ENCODE peak calls at places on chromosomes 3 and 15, in eight cellular contexts. One of them, this sample, is unnamed.

GRCh38 chr15:42094512-42094963 is at the start of gene PLA2G4D:
- DNase-seq in GM23248: no peak
- DNase-seq in fibroblast of lung: no peak
- DNase-seq in pancreas: no peak
- DNase-seq in mammary epithelial cell: peak
- DNase-seq in A549: no peak
- DNase-seq in cardiac fibroblast: no peak
- DNase-seq in endodermal cell: no peak
- DNase-seq in this sample: no peak

GRCh38 chr3:112293368-112294321 is at the start of gene SLC9C1:
- DNase-seq in A549: peak
- DNase-seq in pancreas: no peak
- DNase-seq in mammary epithelial cell: peak
- DNase-seq in fibroblast of lung: peak
- DNase-seq in GM23248: peak
- DNase-seq in cardiac fibroblast: peak
- DNase-seq in endodermal cell: peak
- DNase-seq in this sample: peak

GRCh38 chr3:31407665-31408064 is 125.1 kb upstream of the STT3B start:
- DNase-seq in fibroblast of lung: peak
- DNase-seq in cardiac fibroblast: peak
- DNase-seq in pancreas: no peak
- DNase-seq in endodermal cell: no peak
- DNase-seq in GM23248: peak
- DNase-seq in A549: no peak
- DNase-seq in mammary epithelial cell: no peak
- DNase-seq in this sample: no peak

GRCh38 chr15:83697716-83698115 is 43.8 kb downstream of the ADAMTSL3 start:
- DNase-seq in cardiac fibroblast: no peak
- DNase-seq in GM23248: no peak
- DNase-seq in pancreas: no peak
- DNase-seq in A549: no peak
- DNase-seq in fibroblast of lung: no peak
- DNase-seq in mammary epithelial cell: peak
- DNase-seq in endodermal cell: no peak
- DNase-seq in this sample: no peak

GRCh38 chr3:147393261-147393964 is 12.9 kb downstream of the ZIC4 start:
- DNase-seq in GM23248: peak
- DNase-seq in A549: no peak
- DNase-seq in mammary epithelial cell: no peak
- DNase-seq in cardiac fibroblast: no peak
- DNase-seq in endodermal cell: peak
- DNase-seq in fibroblast of lung: no peak
- DNase-seq in pancreas: peak
- DNase-seq in this sample: no peak

GRCh38 chr3:108472011-108472591 is 38.3 kb downstream of the MYH15 start:
- DNase-seq in endodermal cell: no peak
- DNase-seq in GM23248: peak
- DNase-seq in pancreas: no peak
- DNase-seq in cardiac fibroblast: peak
- DNase-seq in mammary epithelial cell: peak
- DNase-seq in A549: peak
- DNase-seq in fibroblast of lung: peak
- DNase-seq in this sample: peak

GRCh38 chr15:40567111-40567510 is 2.0 kb upstream of the RPUSD2 start:
- DNase-seq in GM23248: no peak
- DNase-seq in fibroblast of lung: no peak
- DNase-seq in endodermal cell: peak
- DNase-seq in A549: no peak
- DNase-seq in pancreas: no peak
- DNase-seq in cardiac fibroblast: peak
- DNase-seq in mammary epithelial cell: peak
- DNase-seq in this sample: no peak

GRCh38 chr15:55861115-55861514 is 118.2 kb upstream of the PRTG start:
- DNase-seq in fibroblast of lung: no peak
- DNase-seq in A549: no peak
- DNase-seq in cardiac fibroblast: no peak
- DNase-seq in GM23248: no peak
- DNase-seq in mammary epithelial cell: no peak
- DNase-seq in pancreas: no peak
- DNase-seq in endodermal cell: no peak
- DNase-seq in this sample: no peak

GRCh38 chr15:48112242-48112641 is 8.5 kb upstream of the SLC24A5 start:
- DNase-seq in mammary epithelial cell: peak
- DNase-seq in GM23248: peak
- DNase-seq in A549: no peak
- DNase-seq in endodermal cell: peak
- DNase-seq in cardiac fibroblast: peak
- DNase-seq in pancreas: no peak
- DNase-seq in fibroblast of lung: peak
- DNase-seq in this sample: no peak

GRCh38 chr15:77552066-77552465 is 80.6 kb downstream of the LINGO1 start:
- DNase-seq in cardiac fibroblast: no peak
- DNase-seq in fibroblast of lung: no peak
- DNase-seq in mammary epithelial cell: no peak
- DNase-seq in A549: no peak
- DNase-seq in endodermal cell: no peak
- DNase-seq in GM23248: no peak
- DNase-seq in pancreas: peak
- DNase-seq in this sample: no peak

DNA sequence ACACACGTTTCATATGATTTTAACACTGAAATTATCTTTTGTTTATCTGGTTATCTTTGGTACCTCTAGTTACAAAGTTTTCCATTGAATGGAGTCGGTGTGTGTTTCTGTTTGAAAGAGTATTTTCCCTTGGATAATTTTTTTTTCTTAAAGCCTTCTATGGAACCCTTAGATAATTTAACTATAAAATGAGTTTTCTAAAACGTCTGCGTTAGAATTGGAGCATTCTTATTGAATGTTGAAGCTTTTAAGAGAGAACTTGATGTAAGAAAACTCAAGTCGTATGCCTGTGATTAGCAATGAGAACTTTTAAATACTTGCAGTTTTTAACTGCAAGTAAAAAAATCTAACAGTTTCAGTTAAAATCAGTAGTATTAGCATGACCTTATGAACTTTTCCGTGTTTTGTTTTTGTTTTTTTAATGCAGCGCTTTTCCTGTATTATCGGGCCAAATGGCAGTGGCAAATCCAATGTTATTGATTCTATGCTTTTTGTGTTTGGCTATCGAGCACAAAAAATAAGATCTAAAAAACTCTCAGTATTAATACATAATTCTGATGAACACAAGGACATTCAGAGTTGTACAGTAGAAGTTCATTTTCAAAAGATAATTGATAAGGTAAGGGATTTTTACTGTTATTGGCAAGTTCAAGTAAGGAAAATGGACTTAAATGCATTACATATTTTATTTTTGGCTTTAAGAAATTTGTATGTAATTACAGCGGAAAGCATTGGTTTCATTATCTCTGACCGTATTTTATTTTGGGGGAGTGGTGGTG is 3.0 kb downstream of the SMC4 start:
- DNase-seq in fibroblast of lung: peak
- DNase-seq in GM23248: peak
- DNase-seq in mammary epithelial cell: no peak
- DNase-seq in endodermal cell: no peak
- DNase-seq in cardiac fibroblast: peak
- DNase-seq in A549: no peak
- DNase-seq in pancreas: no peak
- DNase-seq in this sample: no peak
- H3K4me3 ChIP-seq in fibroblast of lung: peak
- H3K4me3 ChIP-seq in GM23248: peak
- H3K4me3 ChIP-seq in mammary epithelial cell: peak
- H3K4me3 ChIP-seq in endodermal cell: peak
- H3K4me3 ChIP-seq in cardiac fibroblast: peak
- H3K4me3 ChIP-seq in A549: peak
- H3K4me3 ChIP-seq in pancreas: no peak
- H3K4me3 ChIP-seq in this sample: peak

DNA sequence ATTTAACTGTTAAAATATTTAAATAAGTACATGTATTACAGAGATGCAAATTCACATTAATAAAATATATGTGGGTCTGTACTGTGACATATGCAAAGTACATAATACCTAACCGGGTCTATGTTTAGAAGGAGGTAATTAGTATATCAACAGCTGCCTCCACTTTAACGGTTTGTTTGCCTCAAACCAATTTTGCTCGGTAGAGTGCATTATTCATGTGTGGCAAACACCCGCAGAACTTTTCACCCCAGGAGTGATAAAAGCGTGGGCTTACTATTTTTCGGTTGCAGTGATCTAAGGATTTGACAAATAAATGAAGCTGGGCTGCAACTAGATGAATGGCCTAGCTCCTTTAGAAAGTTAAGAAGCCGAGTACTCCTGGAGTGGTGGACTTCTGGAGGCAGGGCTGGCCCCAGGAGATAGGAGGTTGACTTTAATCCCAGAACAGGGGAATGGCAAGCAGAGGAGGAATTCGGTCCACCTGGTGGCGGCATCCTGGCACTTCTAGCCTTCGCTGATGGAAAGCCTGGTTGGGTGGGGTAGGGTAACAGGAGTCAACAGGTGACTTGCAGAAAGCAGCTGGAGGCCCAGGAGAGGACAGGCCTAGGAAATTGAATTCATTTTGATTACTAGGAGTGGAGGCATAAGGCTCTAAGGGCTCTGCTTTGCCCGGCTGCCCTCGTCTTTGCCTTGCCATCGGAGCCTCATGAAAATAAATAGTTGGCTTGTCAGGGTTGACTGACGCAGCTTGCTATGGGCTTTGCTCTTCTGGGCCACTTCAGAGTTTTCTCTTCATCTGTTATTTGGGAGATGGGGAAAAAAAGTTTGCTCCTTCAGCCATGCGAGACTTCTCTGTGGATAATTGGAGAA is 2.4 kb downstream of the SLCO3A1 start:
- DNase-seq in GM23248: peak
- DNase-seq in cardiac fibroblast: no peak
- DNase-seq in A549: peak
- DNase-seq in mammary epithelial cell: peak
- DNase-seq in fibroblast of lung: no peak
- DNase-seq in endodermal cell: peak
- DNase-seq in pancreas: no peak
- DNase-seq in this sample: no peak
- H3K4me3 ChIP-seq in GM23248: no peak
- H3K4me3 ChIP-seq in cardiac fibroblast: no peak
- H3K4me3 ChIP-seq in A549: no peak
- H3K4me3 ChIP-seq in mammary epithelial cell: peak
- H3K4me3 ChIP-seq in fibroblast of lung: no peak
- H3K4me3 ChIP-seq in endodermal cell: no peak
- H3K4me3 ChIP-seq in pancreas: no peak
- H3K4me3 ChIP-seq in this sample: no peak

DNA sequence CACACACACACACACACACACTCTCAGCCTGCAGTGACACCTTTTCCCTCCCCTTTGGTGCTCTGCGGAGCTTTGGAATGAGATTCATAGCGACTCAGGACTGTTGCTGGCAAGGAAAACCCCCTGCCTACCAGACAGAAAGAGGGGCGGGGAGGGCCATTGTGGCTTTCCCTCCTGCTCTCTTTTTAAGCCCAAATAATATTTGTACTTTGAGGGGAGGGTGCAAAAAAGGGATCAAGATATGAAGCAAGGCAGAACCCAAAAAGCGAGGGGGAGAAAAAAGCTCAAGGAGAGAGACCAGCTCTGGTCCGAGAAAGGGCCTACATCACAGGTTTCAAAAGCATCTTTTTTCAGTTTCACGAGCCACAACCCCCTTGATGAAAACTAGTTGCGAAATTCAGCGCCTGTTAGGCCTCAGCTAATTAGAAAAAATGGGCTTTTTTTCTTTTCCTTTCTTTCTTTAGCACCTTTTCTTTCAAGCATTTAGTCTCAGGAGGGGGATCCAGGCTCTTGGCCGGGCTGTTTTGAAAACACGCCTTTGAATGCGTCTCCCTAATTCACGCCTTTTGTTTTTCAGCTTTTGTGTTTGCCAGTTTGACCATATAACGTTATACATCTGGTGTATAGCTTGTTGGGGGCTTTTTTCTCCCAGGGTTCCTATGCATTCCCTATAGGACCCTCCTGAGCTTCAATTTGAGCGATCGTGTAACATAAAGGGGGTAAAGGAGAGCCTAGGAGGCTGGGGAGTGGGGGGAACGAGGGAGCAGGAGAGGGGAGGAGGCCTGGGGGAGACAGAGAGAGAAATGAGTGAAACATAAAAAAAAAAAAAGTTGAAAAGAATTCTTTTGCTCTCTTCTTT is 1043.4 kb upstream of the NR2F2 start:
- DNase-seq in A549: no peak
- DNase-seq in endodermal cell: peak
- DNase-seq in fibroblast of lung: peak
- DNase-seq in mammary epithelial cell: no peak
- DNase-seq in cardiac fibroblast: no peak
- DNase-seq in GM23248: no peak
- DNase-seq in pancreas: no peak
- DNase-seq in this sample: no peak
- H3K4me3 ChIP-seq in A549: no peak
- H3K4me3 ChIP-seq in endodermal cell: peak
- H3K4me3 ChIP-seq in fibroblast of lung: no peak
- H3K4me3 ChIP-seq in mammary epithelial cell: no peak
- H3K4me3 ChIP-seq in cardiac fibroblast: no peak
- H3K4me3 ChIP-seq in GM23248: no peak
- H3K4me3 ChIP-seq in pancreas: no peak
- H3K4me3 ChIP-seq in this sample: no peak

GRCh38 chr15:94671845-94672524 is 440.6 kb downstream of the MCTP2 start:
- DNase-seq in cardiac fibroblast: peak
- DNase-seq in A549: no peak
- DNase-seq in pancreas: no peak
- DNase-seq in mammary epithelial cell: no peak
- DNase-seq in GM23248: peak
- DNase-seq in endodermal cell: peak
- DNase-seq in fibroblast of lung: peak
- DNase-seq in this sample: no peak

GRCh38 chr15:94670436-94671034 is 439.2 kb downstream of the MCTP2 start:
- DNase-seq in fibroblast of lung: peak
- DNase-seq in cardiac fibroblast: peak
- DNase-seq in GM23248: peak
- DNase-seq in mammary epithelial cell: peak
- DNase-seq in endodermal cell: no peak
- DNase-seq in A549: peak
- DNase-seq in pancreas: no peak
- DNase-seq in this sample: peak

GRCh38 chr15:94677202-94677790 is 445.9 kb downstream of the MCTP2 start:
- DNase-seq in GM23248: no peak
- DNase-seq in A549: no peak
- DNase-seq in endodermal cell: no peak
- DNase-seq in pancreas: no peak
- DNase-seq in fibroblast of lung: peak
- DNase-seq in mammary epithelial cell: peak
- DNase-seq in cardiac fibroblast: no peak
- DNase-seq in this sample: no peak

GRCh38 chr15:94673801-94674200 is 442.4 kb downstream of the MCTP2 start:
- DNase-seq in cardiac fibroblast: no peak
- DNase-seq in endodermal cell: no peak
- DNase-seq in fibroblast of lung: peak
- DNase-seq in pancreas: no peak
- DNase-seq in A549: no peak
- DNase-seq in GM23248: peak
- DNase-seq in mammary epithelial cell: no peak
- DNase-seq in this sample: no peak

GRCh38 chr15:94674251-94674650 is 442.9 kb downstream of the MCTP2 start:
- DNase-seq in pancreas: no peak
- DNase-seq in endodermal cell: no peak
- DNase-seq in A549: no peak
- DNase-seq in fibroblast of lung: peak
- DNase-seq in mammary epithelial cell: peak
- DNase-seq in GM23248: peak
- DNase-seq in cardiac fibroblast: no peak
- DNase-seq in this sample: no peak
- H3K4me3 ChIP-seq in pancreas: no peak
- H3K4me3 ChIP-seq in endodermal cell: no peak
- H3K4me3 ChIP-seq in A549: no peak
- H3K4me3 ChIP-seq in fibroblast of lung: no peak
- H3K4me3 ChIP-seq in mammary epithelial cell: no peak
- H3K4me3 ChIP-seq in GM23248: peak
- H3K4me3 ChIP-seq in cardiac fibroblast: no peak
- H3K4me3 ChIP-seq in this sample: no peak

GRCh38 chr15:45637552-45638033 is 2.8 kb downstream of the SQOR start:
- DNase-seq in A549: peak
- DNase-seq in endodermal cell: peak
- DNase-seq in cardiac fibroblast: peak
- DNase-seq in pancreas: no peak
- DNase-seq in fibroblast of lung: peak
- DNase-seq in mammary epithelial cell: peak
- DNase-seq in GM23248: peak
- DNase-seq in this sample: peak
- H3K4me3 ChIP-seq in A549: peak
- H3K4me3 ChIP-seq in endodermal cell: no peak
- H3K4me3 ChIP-seq in cardiac fibroblast: peak
- H3K4me3 ChIP-seq in pancreas: no peak
- H3K4me3 ChIP-seq in fibroblast of lung: peak
- H3K4me3 ChIP-seq in mammary epithelial cell: peak
- H3K4me3 ChIP-seq in GM23248: peak
- H3K4me3 ChIP-seq in this sample: no peak